ENCODE peak calls at places on chromosomes 5 and 9, in seven cellular contexts. U is ovary, J is left lung, H is adrenal gland, P is H9, B is tibial artery, Q is A549. C is an unnamed sample. For H3K9me3, the result is how much of the 10 kb centered on the place peaks cover.

GRCh38 chr9:86978986-86979385 is 31.7 kb upstream of the GAS1 start:
- DNase-seq in U (no peak), J (no peak), H (peak), P (no peak), B (no peak), Q (no peak), C (no peak)

GRCh38 chr5:36950586-36951457 is 74.3 kb downstream of the NIPBL start:
- DNase-seq in U (no peak), J (no peak), H (no peak), P (no peak), B (no peak), Q (no peak), C (no peak)

GRCh38 chr5:56861893-56862485 is 46.6 kb downstream of the MAP3K1 start:
- DNase-seq in U (no peak), J (no peak), H (no peak), P (no peak), B (no peak), Q (no peak), C (no peak)

GRCh38 chr5:52658266-52658665 is 129.4 kb upstream of the ITGA1 start:
- DNase-seq in U (no peak), J (no peak), H (no peak), P (no peak), B (no peak), Q (no peak), C (no peak)

GRCh38 chr5:159880676-159881075 is 35.6 kb upstream of the ADRA1B start:
- DNase-seq in U (no peak), J (no peak), H (no peak), P (no peak), B (no peak), Q (no peak), C (no peak)

GRCh38 chr5:53425598-53426516 is 54.6 kb upstream of the FST start:
- DNase-seq in U (no peak), J (no peak), H (no peak), P (peak), B (no peak), Q (no peak), C (peak)

GRCh38 chr5:99169309-99169708 is 240.5 kb upstream of the CHD1 start:
- DNase-seq in U (no peak), J (no peak), H (no peak), P (no peak), B (no peak), Q (no peak), C (peak)

GRCh38 chr5:17180957-17181723 is 36.3 kb upstream of the BASP1 start:
- DNase-seq in U (no peak), J (no peak), H (no peak), P (no peak), B (no peak), Q (peak), C (peak)

GRCh38 chr9:28542928-28543327 is 969.6 kb upstream of the C9orf72 start:
- DNase-seq in U (no peak), J (no peak), H (no peak), P (no peak), B (no peak), Q (no peak), C (no peak)

DNA sequence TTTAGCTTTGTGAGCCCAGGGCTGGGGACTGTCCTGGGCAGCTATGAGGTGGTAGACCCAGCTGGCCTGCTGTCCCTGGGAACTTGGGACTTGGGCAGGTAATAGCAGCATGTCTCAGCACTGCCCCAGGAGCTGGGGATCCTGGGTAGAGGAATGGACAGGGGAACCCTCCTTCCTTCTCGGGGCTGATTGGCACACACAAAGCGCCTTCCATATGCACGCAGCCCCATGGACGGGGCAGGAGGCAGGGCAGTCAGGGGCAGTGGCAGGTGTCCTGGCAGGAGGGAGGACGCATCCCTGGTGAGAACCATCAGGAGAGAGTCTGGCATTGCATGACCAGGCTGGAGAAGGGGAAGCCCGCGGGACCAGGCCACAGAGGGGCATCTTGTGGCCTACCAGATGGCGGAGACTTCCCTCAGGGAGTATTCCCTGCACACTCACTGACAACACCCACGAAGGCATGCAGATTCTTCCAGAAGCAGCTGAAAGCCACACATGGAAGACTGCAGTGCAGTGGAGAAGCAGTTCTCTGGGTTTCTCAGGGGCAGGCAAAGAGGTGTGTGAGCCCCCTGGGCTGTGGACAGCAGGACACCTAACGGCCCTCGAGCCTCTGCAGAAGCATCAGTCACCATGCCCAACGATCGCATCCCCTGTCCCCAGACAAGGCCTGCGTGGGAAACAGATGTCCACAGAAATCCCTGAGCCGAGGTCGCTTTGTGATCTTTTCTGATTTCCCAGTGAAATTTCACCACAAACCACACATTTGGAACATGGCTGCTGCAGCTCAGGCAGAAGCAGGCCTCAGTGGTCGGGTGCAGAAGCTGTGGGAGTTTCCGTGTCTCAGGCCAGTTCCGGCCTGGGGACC is 7.0 kb upstream of the NKD2 start:
- DNase-seq in U (peak), J (peak), H (no peak), P (no peak), B (peak), Q (no peak), C (no peak)
- H3K9me3 ChIP-seq in U (under half), J (under half), H (under half), P (under half), B (under half), Q (under half), C (under half)

DNA sequence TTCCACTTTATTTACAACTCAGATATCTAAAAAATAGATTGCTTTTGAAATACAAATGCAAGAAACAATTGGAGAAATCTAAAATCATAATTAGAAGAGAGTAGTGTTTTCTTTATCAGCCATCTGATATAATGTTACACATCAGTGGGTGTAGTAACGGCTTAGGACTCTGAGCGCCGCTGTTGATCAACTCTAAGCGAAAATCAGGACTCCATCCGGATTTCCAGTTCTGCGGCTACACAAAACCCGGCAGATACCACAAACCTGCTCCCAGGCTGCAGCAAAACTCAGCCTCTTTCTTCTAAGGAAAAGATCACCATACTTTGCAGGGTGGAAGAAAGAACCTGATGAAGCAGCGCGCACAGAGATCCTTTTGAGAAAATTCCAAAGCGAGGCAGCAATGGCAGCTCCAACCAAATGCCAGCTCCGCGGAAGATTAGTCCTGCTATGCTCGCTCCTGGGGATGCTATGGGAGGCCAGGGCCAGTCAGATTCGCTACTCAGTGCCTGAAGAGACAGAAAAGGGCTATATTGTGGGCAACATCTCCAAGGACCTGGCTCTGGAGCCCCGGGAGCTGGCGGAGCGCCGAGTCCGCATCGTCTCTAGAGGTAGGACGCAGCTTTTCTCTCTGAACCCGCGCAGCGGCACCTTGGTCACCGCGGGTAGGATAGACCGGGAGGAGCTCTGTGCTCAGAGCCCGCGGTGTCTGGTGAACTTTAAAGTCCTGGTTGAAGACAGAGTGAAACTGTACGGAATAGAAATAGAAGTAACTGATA is at the start of gene PCDHGA9:
- DNase-seq in U (peak), J (no peak), H (peak), P (no peak), B (peak), Q (no peak), C (no peak)
- H3K9me3 ChIP-seq in U (under half), J (half or more), H (under half), P (under half), B (half or more), Q (half or more), C (under half)

DNA sequence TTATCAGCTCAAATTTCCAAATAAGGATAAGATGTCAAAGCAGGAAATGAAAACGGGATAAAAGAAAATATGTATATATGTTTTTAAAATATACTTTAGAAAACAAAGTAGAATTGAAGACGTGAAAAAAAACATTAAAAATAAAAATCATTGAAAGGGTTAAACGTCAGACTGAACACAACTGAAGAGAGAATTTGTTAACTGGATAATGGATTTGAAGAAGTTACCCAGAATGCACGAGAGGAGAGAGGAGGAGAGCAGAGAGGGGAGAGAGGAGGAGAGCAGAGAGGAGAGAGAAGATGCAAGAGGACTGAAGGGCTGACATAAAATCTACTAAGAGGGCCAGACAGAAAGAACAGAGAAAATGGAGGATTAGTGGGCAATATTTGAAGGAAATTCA is 88.0 kb downstream of the CDKN2A start:
- DNase-seq in U (no peak), J (no peak), H (no peak), P (no peak), B (no peak), Q (no peak), C (no peak)
- H3K9me3 ChIP-seq in U (under half), J (half or more), H (under half), P (under half), B (under half), Q (under half), C (under half)

GRCh38 chr9:92979657-92980056 is 32.3 kb downstream of the FGD3 start:
- DNase-seq in U (no peak), J (no peak), H (no peak), P (no peak), B (no peak), Q (no peak), C (no peak)
- H3K9me3 ChIP-seq in U (under half), J (under half), H (under half), P (under half), B (under half), Q (under half), C (under half)

DNA sequence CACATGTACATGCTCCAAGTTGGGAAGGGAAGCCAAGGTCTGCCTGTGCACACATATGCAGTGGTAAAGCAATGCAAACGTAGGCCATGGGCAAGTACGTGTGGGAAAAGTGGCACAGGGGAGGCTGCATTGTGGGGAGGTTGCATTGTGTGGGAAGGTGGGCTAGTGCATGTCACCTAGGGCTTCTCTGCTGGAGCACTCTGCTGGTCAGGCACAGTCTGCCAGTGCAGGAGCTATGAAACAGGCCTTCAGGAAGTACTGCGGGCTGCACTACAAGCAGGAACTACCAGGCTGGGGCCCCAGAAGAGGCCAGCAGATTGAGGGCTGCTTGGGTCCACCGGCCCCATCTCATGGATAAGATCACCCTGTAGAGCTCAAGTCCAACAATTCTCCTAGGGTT is 1694.6 kb upstream of the CDH6 start:
- DNase-seq in U (no peak), J (no peak), H (no peak), P (no peak), B (no peak), Q (no peak), C (no peak)
- H3K9me3 ChIP-seq in U (under half), J (under half), H (under half), P (under half), B (under half), Q (under half), C (under half)

DNA sequence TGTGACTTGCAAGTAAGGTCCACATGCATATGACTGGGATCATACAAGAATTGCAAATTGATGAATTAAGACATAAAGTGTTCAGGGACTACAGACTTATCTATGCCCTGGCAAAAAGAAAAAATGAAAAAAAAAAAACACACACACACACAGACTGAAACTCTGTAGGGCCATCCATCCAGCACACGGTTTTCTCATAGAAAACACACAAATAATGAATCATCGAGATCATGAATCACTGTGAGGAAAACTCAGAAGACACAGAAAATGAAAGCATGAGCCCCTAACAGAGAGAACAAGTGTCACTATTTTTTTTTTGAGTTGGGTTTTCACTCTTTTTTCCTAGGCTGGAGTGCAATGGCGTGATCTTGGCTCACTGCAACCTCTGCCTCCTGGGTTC is 185.2 kb downstream of the IRX2 start:
- DNase-seq in U (no peak), J (no peak), H (no peak), P (no peak), B (no peak), Q (no peak), C (no peak)
- H3K9me3 ChIP-seq in U (under half), J (under half), H (under half), P (under half), B (under half), Q (under half), C (under half)